ENCODE peak calls at places on chromosomes 2 and 18, in five cellular contexts. One of them, this sample, is unnamed.

GRCh38 chr2:229313591-229313990 is 42.5 kb upstream of the PID1 start:
- DNase-seq in BE2C: no peak
- DNase-seq in astrocyte of the spinal cord: peak
- DNase-seq in GM12865: no peak
- DNase-seq in OCI-LY7: no peak
- DNase-seq in this sample: no peak

GRCh38 chr2:215370116-215370965 is 58.5 kb downstream of the ATIC start:
- DNase-seq in BE2C: no peak
- DNase-seq in astrocyte of the spinal cord: peak
- DNase-seq in GM12865: no peak
- DNase-seq in OCI-LY7: no peak
- DNase-seq in this sample: no peak

GRCh38 chr2:8583400-8584173 is 98.3 kb upstream of the ID2 start:
- DNase-seq in BE2C: no peak
- DNase-seq in astrocyte of the spinal cord: peak
- DNase-seq in GM12865: peak
- DNase-seq in OCI-LY7: peak
- DNase-seq in this sample: no peak

GRCh38 chr2:12818416-12819097 is 101.8 kb downstream of the TRIB2 start:
- DNase-seq in BE2C: no peak
- DNase-seq in astrocyte of the spinal cord: no peak
- DNase-seq in GM12865: no peak
- DNase-seq in OCI-LY7: no peak
- DNase-seq in this sample: no peak

GRCh38 chr2:45003586-45004568 is 5.4 kb downstream of the SIX2 start:
- DNase-seq in BE2C: no peak
- DNase-seq in astrocyte of the spinal cord: no peak
- DNase-seq in GM12865: no peak
- DNase-seq in OCI-LY7: no peak
- DNase-seq in this sample: no peak

GRCh38 chr2:8389373-8390108 is 292.3 kb upstream of the ID2 start:
- DNase-seq in BE2C: no peak
- DNase-seq in astrocyte of the spinal cord: peak
- DNase-seq in GM12865: no peak
- DNase-seq in OCI-LY7: no peak
- DNase-seq in this sample: no peak

GRCh38 chr2:101717041-101717817 is 19.7 kb downstream of the MAP4K4 start:
- DNase-seq in BE2C: no peak
- DNase-seq in astrocyte of the spinal cord: no peak
- DNase-seq in GM12865: peak
- DNase-seq in OCI-LY7: peak
- DNase-seq in this sample: no peak

GRCh38 chr2:207008105-207008990 is 69.0 kb downstream of the CPO start:
- DNase-seq in BE2C: peak
- DNase-seq in astrocyte of the spinal cord: peak
- DNase-seq in GM12865: no peak
- DNase-seq in OCI-LY7: no peak
- DNase-seq in this sample: no peak

GRCh38 chr2:182477774-182478173 is 50.9 kb upstream of the PDE1A start:
- DNase-seq in BE2C: no peak
- DNase-seq in astrocyte of the spinal cord: no peak
- DNase-seq in GM12865: no peak
- DNase-seq in OCI-LY7: no peak
- DNase-seq in this sample: no peak

GRCh38 chr2:153715218-153715617 is 156.5 kb upstream of the GALNT13 start:
- DNase-seq in BE2C: no peak
- DNase-seq in astrocyte of the spinal cord: no peak
- DNase-seq in GM12865: no peak
- DNase-seq in OCI-LY7: no peak
- DNase-seq in this sample: no peak

GRCh38 chr2:160555420-160555819 is 61.8 kb upstream of the RBMS1 start:
- DNase-seq in BE2C: no peak
- DNase-seq in astrocyte of the spinal cord: no peak
- DNase-seq in GM12865: no peak
- DNase-seq in OCI-LY7: no peak
- DNase-seq in this sample: no peak

GRCh38 chr18:63247506-63248394 is 71.8 kb downstream of the BCL2 start:
- DNase-seq in BE2C: no peak
- DNase-seq in astrocyte of the spinal cord: no peak
- DNase-seq in GM12865: no peak
- DNase-seq in OCI-LY7: no peak
- DNase-seq in this sample: no peak

GRCh38 chr2:109299466-109299865 is 170.5 kb downstream of the SH3RF3 start:
- DNase-seq in BE2C: no peak
- DNase-seq in astrocyte of the spinal cord: no peak
- DNase-seq in GM12865: no peak
- DNase-seq in OCI-LY7: no peak
- DNase-seq in this sample: no peak

GRCh38 chr2:201228912-201229290 is 31.4 kb upstream of the CASP8 start:
- DNase-seq in BE2C: no peak
- DNase-seq in astrocyte of the spinal cord: no peak
- DNase-seq in GM12865: peak
- DNase-seq in OCI-LY7: no peak
- DNase-seq in this sample: no peak

GRCh38 chr2:216535454-216535995 is 36.9 kb downstream of the RPL37A start:
- DNase-seq in BE2C: no peak
- DNase-seq in astrocyte of the spinal cord: peak
- DNase-seq in GM12865: no peak
- DNase-seq in OCI-LY7: no peak
- DNase-seq in this sample: no peak

GRCh38 chr2:223635080-223635479 is 32.9 kb upstream of the SCG2 start:
- DNase-seq in BE2C: no peak
- DNase-seq in astrocyte of the spinal cord: peak
- DNase-seq in GM12865: no peak
- DNase-seq in OCI-LY7: no peak
- DNase-seq in this sample: no peak

GRCh38 chr2:159748089-159748488 is 35.8 kb downstream of the MARCHF7 start:
- DNase-seq in BE2C: no peak
- DNase-seq in astrocyte of the spinal cord: no peak
- DNase-seq in GM12865: no peak
- DNase-seq in OCI-LY7: no peak
- DNase-seq in this sample: no peak

GRCh38 chr2:194176134-194176533 is 1480.9 kb upstream of the SLC39A10 start:
- DNase-seq in BE2C: peak
- DNase-seq in astrocyte of the spinal cord: no peak
- DNase-seq in GM12865: no peak
- DNase-seq in OCI-LY7: no peak
- DNase-seq in this sample: no peak

GRCh38 chr18:65527879-65528633 is 222.8 kb upstream of the CDH7 start:
- DNase-seq in BE2C: peak
- DNase-seq in astrocyte of the spinal cord: peak
- DNase-seq in GM12865: no peak
- DNase-seq in OCI-LY7: no peak
- DNase-seq in this sample: no peak

GRCh38 chr2:229174794-229175529 is 96.1 kb downstream of the PID1 start:
- DNase-seq in BE2C: no peak
- DNase-seq in astrocyte of the spinal cord: peak
- DNase-seq in GM12865: no peak
- DNase-seq in OCI-LY7: no peak
- DNase-seq in this sample: no peak

GRCh38 chr18:79400091-79400590 is 4.4 kb downstream of the NFATC1 start:
- DNase-seq in BE2C: no peak
- DNase-seq in astrocyte of the spinal cord: no peak
- DNase-seq in GM12865: peak
- DNase-seq in OCI-LY7: peak
- DNase-seq in this sample: no peak

GRCh38 chr2:96811916-96812315 is 4.2 kb upstream of the CNNM3 start:
- DNase-seq in BE2C: no peak
- DNase-seq in astrocyte of the spinal cord: no peak
- DNase-seq in GM12865: no peak
- DNase-seq in OCI-LY7: no peak
- DNase-seq in this sample: no peak

GRCh38 chr2:121634354-121635307 is 14.6 kb downstream of the CLASP1 start:
- DNase-seq in BE2C: no peak
- DNase-seq in astrocyte of the spinal cord: peak
- DNase-seq in GM12865: no peak
- DNase-seq in OCI-LY7: no peak
- DNase-seq in this sample: no peak

GRCh38 chr18:4125246-4125938 is 329.7 kb downstream of the DLGAP1 start:
- DNase-seq in BE2C: no peak
- DNase-seq in astrocyte of the spinal cord: peak
- DNase-seq in GM12865: no peak
- DNase-seq in OCI-LY7: no peak
- DNase-seq in this sample: peak

GRCh38 chr2:19272039-19272438 is 86.4 kb downstream of the OSR1 start:
- DNase-seq in BE2C: no peak
- DNase-seq in astrocyte of the spinal cord: no peak
- DNase-seq in GM12865: no peak
- DNase-seq in OCI-LY7: no peak
- DNase-seq in this sample: no peak

GRCh38 chr2:36277146-36277808 is 78.3 kb upstream of the CRIM1 start:
- DNase-seq in BE2C: no peak
- DNase-seq in astrocyte of the spinal cord: peak
- DNase-seq in GM12865: no peak
- DNase-seq in OCI-LY7: no peak
- DNase-seq in this sample: peak

GRCh38 chr18:49859725-49860124 is 46.4 kb upstream of the ACAA2 start:
- DNase-seq in BE2C: no peak
- DNase-seq in astrocyte of the spinal cord: no peak
- DNase-seq in GM12865: no peak
- DNase-seq in OCI-LY7: no peak
- DNase-seq in this sample: no peak

GRCh38 chr18:58344080-58344670 is 284.7 kb downstream of the ALPK2 start:
- DNase-seq in BE2C: no peak
- DNase-seq in astrocyte of the spinal cord: no peak
- DNase-seq in GM12865: no peak
- DNase-seq in OCI-LY7: no peak
- DNase-seq in this sample: no peak

GRCh38 chr2:11343344-11343625 is 1.2 kb downstream of the ROCK2 start:
- DNase-seq in BE2C: no peak
- DNase-seq in astrocyte of the spinal cord: no peak
- DNase-seq in GM12865: no peak
- DNase-seq in OCI-LY7: no peak
- DNase-seq in this sample: no peak

GRCh38 chr2:53672881-53673522 is 94.6 kb upstream of the CHAC2 start:
- DNase-seq in BE2C: no peak
- DNase-seq in astrocyte of the spinal cord: peak
- DNase-seq in GM12865: no peak
- DNase-seq in OCI-LY7: no peak
- DNase-seq in this sample: no peak

GRCh38 chr2:212928681-212929080 is 222.7 kb downstream of the IKZF2 start:
- DNase-seq in BE2C: no peak
- DNase-seq in astrocyte of the spinal cord: no peak
- DNase-seq in GM12865: no peak
- DNase-seq in OCI-LY7: no peak
- DNase-seq in this sample: no peak

GRCh38 chr2:191571163-191571769 is 106.7 kb upstream of the NABP1 start:
- DNase-seq in BE2C: no peak
- DNase-seq in astrocyte of the spinal cord: peak
- DNase-seq in GM12865: peak
- DNase-seq in OCI-LY7: peak
- DNase-seq in this sample: peak

GRCh38 chr2:121074322-121074932 is 210.6 kb downstream of the TFCP2L1 start:
- DNase-seq in BE2C: no peak
- DNase-seq in astrocyte of the spinal cord: no peak
- DNase-seq in GM12865: no peak
- DNase-seq in OCI-LY7: no peak
- DNase-seq in this sample: no peak

GRCh38 chr2:233404227-233404626 is 49.9 kb downstream of the DGKD start:
- DNase-seq in BE2C: peak
- DNase-seq in astrocyte of the spinal cord: peak
- DNase-seq in GM12865: peak
- DNase-seq in OCI-LY7: peak
- DNase-seq in this sample: no peak

GRCh38 chr18:25136416-25137132 is 215.4 kb downstream of the ZNF521 start:
- DNase-seq in BE2C: no peak
- DNase-seq in astrocyte of the spinal cord: no peak
- DNase-seq in GM12865: no peak
- DNase-seq in OCI-LY7: no peak
- DNase-seq in this sample: no peak

GRCh38 chr2:236968101-236968886 is 117.4 kb upstream of the COPS8 start:
- DNase-seq in BE2C: no peak
- DNase-seq in astrocyte of the spinal cord: no peak
- DNase-seq in GM12865: no peak
- DNase-seq in OCI-LY7: no peak
- DNase-seq in this sample: no peak

GRCh38 chr2:112150447-112150846 is 12.3 kb downstream of the FBLN7 start:
- DNase-seq in BE2C: no peak
- DNase-seq in astrocyte of the spinal cord: peak
- DNase-seq in GM12865: no peak
- DNase-seq in OCI-LY7: no peak
- DNase-seq in this sample: no peak

GRCh38 chr2:138474093-138474834 is 27.3 kb upstream of the SPOPL start:
- DNase-seq in BE2C: no peak
- DNase-seq in astrocyte of the spinal cord: no peak
- DNase-seq in GM12865: no peak
- DNase-seq in OCI-LY7: no peak
- DNase-seq in this sample: no peak

GRCh38 chr2:136796339-136796738 is 31.0 kb downstream of the THSD7B start:
- DNase-seq in BE2C: no peak
- DNase-seq in astrocyte of the spinal cord: no peak
- DNase-seq in GM12865: no peak
- DNase-seq in OCI-LY7: no peak
- DNase-seq in this sample: no peak
- TF ChIP-seq CTCF in BE2C: peak
- TF ChIP-seq CTCF in astrocyte of the spinal cord: no peak
- TF ChIP-seq CTCF in GM12865: peak
- TF ChIP-seq CTCF in OCI-LY7: peak
- TF ChIP-seq CTCF in this sample: no peak

GRCh38 chr2:218884519-218884918 is 3.9 kb downstream of the WNT10A start:
- DNase-seq in BE2C: no peak
- DNase-seq in astrocyte of the spinal cord: no peak
- DNase-seq in GM12865: no peak
- DNase-seq in OCI-LY7: no peak
- DNase-seq in this sample: no peak
- H3K4me3 ChIP-seq in BE2C: no peak
- H3K4me3 ChIP-seq in astrocyte of the spinal cord: no peak
- H3K4me3 ChIP-seq in GM12865: peak
- H3K4me3 ChIP-seq in OCI-LY7: no peak
- H3K4me3 ChIP-seq in this sample: no peak

GRCh38 chr2:72913531-72914225 is 3.6 kb upstream of the EMX1 start:
- DNase-seq in BE2C: no peak
- DNase-seq in astrocyte of the spinal cord: no peak
- DNase-seq in GM12865: no peak
- DNase-seq in OCI-LY7: no peak
- DNase-seq in this sample: no peak
- TF ChIP-seq CTCF in BE2C: peak
- TF ChIP-seq CTCF in astrocyte of the spinal cord: peak
- TF ChIP-seq CTCF in GM12865: no peak
- TF ChIP-seq CTCF in OCI-LY7: no peak
- TF ChIP-seq CTCF in this sample: peak

GRCh38 chr2:157433335-157433890 is 10.5 kb downstream of the CYTIP start:
- DNase-seq in BE2C: no peak
- DNase-seq in astrocyte of the spinal cord: no peak
- DNase-seq in GM12865: no peak
- DNase-seq in OCI-LY7: no peak
- DNase-seq in this sample: no peak
- H3K4me3 ChIP-seq in BE2C: no peak
- H3K4me3 ChIP-seq in astrocyte of the spinal cord: no peak
- H3K4me3 ChIP-seq in GM12865: peak
- H3K4me3 ChIP-seq in OCI-LY7: no peak
- H3K4me3 ChIP-seq in this sample: no peak

GRCh38 chr2:3169106-3169870 is 208.3 kb downstream of the EIPR1 start:
- DNase-seq in BE2C: no peak
- DNase-seq in astrocyte of the spinal cord: peak
- DNase-seq in GM12865: no peak
- DNase-seq in OCI-LY7: no peak
- DNase-seq in this sample: no peak
- TF ChIP-seq CTCF in BE2C: peak
- TF ChIP-seq CTCF in astrocyte of the spinal cord: no peak
- TF ChIP-seq CTCF in GM12865: no peak
- TF ChIP-seq CTCF in OCI-LY7: no peak
- TF ChIP-seq CTCF in this sample: no peak